ENCODE peak calls at places on chromosomes 7 and 10, in five cellular contexts. E is naive thymus-derived CD4-positive, alpha-beta T cell; I is HepG2; T is CD8-positive, alpha-beta T cell; D is fibroblast of pulmonary artery. J is an unnamed sample.

GRCh38 chr7:139595806-139596205 is 72.3 kb downstream of the CLEC2L start:
- DNase-seq in I (no peak), T (no peak), D (no peak), E (no peak), J (no peak)

GRCh38 chr7:46233585-46234329 is 312.7 kb upstream of the IGFBP3 start:
- DNase-seq in E (no peak), D (no peak), T (no peak), I (no peak), J (no peak)

GRCh38 chr10:43083764-43084163 is 6.9 kb downstream of the RET start:
- DNase-seq in T (no peak), D (no peak), E (no peak), I (no peak), J (peak; percentile 16)

GRCh38 chr7:12965767-12966166 is 278.3 kb downstream of the ARL4A start:
- DNase-seq in T (no peak), I (no peak), D (no peak), E (no peak), J (no peak)

GRCh38 chr10:21758239-21758638 is 224.2 kb downstream of the MLLT10 start:
- DNase-seq in T (no peak), D (no peak), I (no peak), E (no peak), J (no peak)

GRCh38 chr10:115056186-115056585 is 37.0 kb upstream of the ATRNL1 start:
- DNase-seq in I (no peak), T (no peak), D (no peak), E (no peak), J (no peak)

GRCh38 chr10:62740885-62741284 is 63.6 kb upstream of the ADO start:
- DNase-seq in T (no peak), D (no peak), E (no peak), I (no peak), J (no peak)

GRCh38 chr10:103535595-103535994 is 42.1 kb downstream of the NEURL1 start:
- DNase-seq in E (no peak), I (no peak), D (no peak), T (no peak), J (no peak)

GRCh38 chr7:42135728-42136127 is 101.3 kb downstream of the GLI3 start:
- DNase-seq in E (no peak), I (no peak), T (no peak), D (no peak), J (no peak)

GRCh38 chr10:1489801-1490200 is 247.5 kb downstream of the ADARB2 start:
- DNase-seq in T (no peak), D (no peak), I (no peak), E (no peak), J (no peak)

GRCh38 chr7:117132385-117133120 is 179.3 kb downstream of the ST7 start:
- DNase-seq in D (peak; percentile 86), T (no peak), E (no peak), I (no peak), J (no peak)

GRCh38 chr7:4791101-4791737 is 15.8 kb downstream of the AP5Z1 start:
- DNase-seq in E (no peak), I (no peak), T (no peak), D (no peak), J (no peak)

GRCh38 chr7:4791738-4792536 is 16.5 kb downstream of the AP5Z1 start:
- DNase-seq in D (peak; percentile 57), E (peak; percentile 84), T (peak; percentile 71), I (peak; percentile 23), J (peak; percentile 28)

GRCh38 chr7:4790516-4790991 is 15.1 kb downstream of the AP5Z1 start:
- DNase-seq in E (no peak), D (no peak), T (no peak), I (no peak), J (no peak)

GRCh38 chr7:4794591-4795350 is 19.3 kb downstream of the AP5Z1 start:
- DNase-seq in T (no peak), I (no peak), D (no peak), E (no peak), J (no peak)

GRCh38 chr7:4792537-4793126 is 17.2 kb downstream of the AP5Z1 start:
- DNase-seq in I (no peak), D (no peak), T (no peak), E (peak; percentile 48), J (no peak)
- H3K4me3 ChIP-seq in I (no peak overlapping the region), D (no peak overlapping the region), T (peak overlapping the region; percentile 59), E (peak overlapping the region; percentile 37), J (no peak overlapping the region)

GRCh38 chr10:59362184-59362966 is at the start of gene FAM13C:
- DNase-seq in D (peak; percentile 66), E (peak; percentile 8), T (no peak), I (peak; percentile 7), J (no peak)

GRCh38 chr10:59358576-59358975 is 3.8 kb downstream of the FAM13C start:
- DNase-seq in E (no peak), I (no peak), T (no peak), D (peak; percentile 8), J (no peak)

GRCh38 chr10:59362991-59363390 is 642 bp upstream of the FAM13C start:
- DNase-seq in D (peak; percentile 57), I (no peak), E (no peak), T (no peak), J (no peak)

GRCh38 chr10:59361659-59362183 is 628 bp downstream of the FAM13C start:
- DNase-seq in T (no peak), I (peak; percentile 4), E (no peak), D (peak; percentile 3), J (no peak)

DNA sequence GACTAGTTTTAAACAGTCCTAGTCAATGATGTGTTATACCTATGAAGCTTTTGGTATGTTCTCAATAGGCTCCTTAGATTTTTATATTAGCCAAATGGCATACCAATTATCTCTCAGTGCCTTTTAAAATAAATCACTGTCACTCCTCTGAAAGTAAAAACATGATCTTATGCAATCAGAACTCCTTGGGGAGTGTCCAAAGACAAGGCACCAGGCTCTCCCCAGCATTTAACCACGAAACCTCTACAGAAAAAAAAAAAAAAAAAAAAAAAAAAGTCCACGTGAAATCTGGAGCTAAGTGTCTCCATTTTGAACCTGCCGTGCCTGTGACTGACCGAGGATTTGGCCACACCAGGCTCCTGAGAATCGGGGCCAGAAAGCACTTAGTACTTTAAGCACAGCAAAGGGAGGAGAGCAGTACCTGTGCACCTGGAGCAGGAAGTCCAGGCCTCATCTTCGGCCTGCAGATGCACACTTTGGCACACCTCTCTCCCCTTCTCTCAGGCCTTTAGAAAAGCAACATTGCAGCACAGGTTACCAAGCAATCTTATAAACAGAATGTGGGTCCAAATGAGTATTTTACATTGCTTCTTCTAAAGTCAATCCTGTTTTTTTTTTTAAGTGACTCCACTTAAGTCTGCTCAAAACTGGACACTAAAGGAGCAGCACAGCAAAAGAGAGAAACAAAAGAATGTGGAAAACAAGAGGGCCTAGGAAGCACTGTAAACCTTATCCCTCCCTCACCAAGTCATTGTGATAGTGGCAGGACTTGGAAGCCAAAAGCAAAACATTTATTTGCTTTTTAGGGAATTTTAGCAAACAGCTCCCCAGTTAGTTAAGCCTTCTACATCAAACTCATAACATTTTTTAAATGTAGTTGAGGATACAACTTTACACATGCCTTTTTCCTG is 1.5 kb downstream of the FAM13C start:
- DNase-seq in D (peak; percentile 25), E (no peak), I (no peak), T (no peak), J (no peak)
- H3K4me3 ChIP-seq in D (peak overlapping the region; percentile 8), E (no peak overlapping the region), I (no peak overlapping the region), T (no peak overlapping the region), J (no peak overlapping the region)

GRCh38 chr10:126397640-126398382 is 9.5 kb upstream of the ADAM12 start:
- DNase-seq in D (peak; percentile 97), E (no peak), I (no peak), T (no peak), J (no peak)
- H3K4me3 ChIP-seq in D (no peak overlapping the region), E (no peak overlapping the region), I (no peak overlapping the region), T (no peak overlapping the region), J (no peak overlapping the region)

DNA sequence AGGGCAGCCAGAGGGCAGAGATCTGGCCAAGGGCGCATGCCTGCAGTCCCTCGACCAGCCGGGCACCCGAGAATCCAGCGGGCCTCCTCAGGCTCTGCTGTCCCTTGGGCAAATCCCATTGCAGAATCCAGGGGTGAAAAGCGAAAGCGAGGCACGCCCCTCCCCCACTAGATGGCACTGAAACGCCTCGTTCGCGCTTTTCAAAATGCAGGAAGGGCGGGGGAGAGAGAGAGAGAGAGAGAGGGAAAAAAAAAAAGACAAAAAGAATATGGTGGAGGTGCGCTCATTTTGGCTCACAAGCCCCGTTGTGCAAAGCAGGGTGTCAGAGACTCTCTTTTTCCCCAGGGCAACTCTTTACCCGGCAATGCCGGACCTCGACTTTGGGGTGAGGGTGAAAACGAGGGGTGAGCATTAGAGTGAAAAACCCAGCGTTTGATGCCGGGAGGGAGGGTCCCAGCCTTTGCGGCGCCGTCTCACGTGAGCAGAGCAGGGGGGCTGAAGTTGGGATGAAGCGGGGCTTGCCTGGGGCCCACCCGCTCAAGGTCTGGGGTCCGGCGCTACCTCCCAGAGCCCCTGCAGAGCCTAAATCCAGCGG is 2.5 kb upstream of the TMEM178B start:
- DNase-seq in T (peak; percentile 29), D (no peak), I (peak; percentile 7), E (peak; percentile 35), J (peak; percentile 60)
- H3K4me3 ChIP-seq in T (peak overlapping the region; percentile 47), D (peak overlapping the region; percentile 5), I (no peak overlapping the region), E (peak overlapping the region; percentile 42), J (peak overlapping the region; percentile 62)

GRCh38 chr7:17183630-17184328 is 114.7 kb upstream of the AHR start:
- DNase-seq in T (no peak), E (no peak), D (peak; percentile 7), I (no peak), J (no peak)

GRCh38 chr7:17186745-17187144 is 111.7 kb upstream of the AHR start:
- DNase-seq in D (no peak), E (no peak), I (no peak), T (no peak), J (no peak)

GRCh38 chr7:17181482-17181881 is 117.0 kb upstream of the AHR start:
- DNase-seq in T (no peak), D (no peak), I (no peak), E (no peak), J (no peak)

GRCh38 chr7:17185690-17186070 is 112.8 kb upstream of the AHR start:
- DNase-seq in E (no peak), T (no peak), I (no peak), D (peak; percentile 66), J (no peak)

DNA sequence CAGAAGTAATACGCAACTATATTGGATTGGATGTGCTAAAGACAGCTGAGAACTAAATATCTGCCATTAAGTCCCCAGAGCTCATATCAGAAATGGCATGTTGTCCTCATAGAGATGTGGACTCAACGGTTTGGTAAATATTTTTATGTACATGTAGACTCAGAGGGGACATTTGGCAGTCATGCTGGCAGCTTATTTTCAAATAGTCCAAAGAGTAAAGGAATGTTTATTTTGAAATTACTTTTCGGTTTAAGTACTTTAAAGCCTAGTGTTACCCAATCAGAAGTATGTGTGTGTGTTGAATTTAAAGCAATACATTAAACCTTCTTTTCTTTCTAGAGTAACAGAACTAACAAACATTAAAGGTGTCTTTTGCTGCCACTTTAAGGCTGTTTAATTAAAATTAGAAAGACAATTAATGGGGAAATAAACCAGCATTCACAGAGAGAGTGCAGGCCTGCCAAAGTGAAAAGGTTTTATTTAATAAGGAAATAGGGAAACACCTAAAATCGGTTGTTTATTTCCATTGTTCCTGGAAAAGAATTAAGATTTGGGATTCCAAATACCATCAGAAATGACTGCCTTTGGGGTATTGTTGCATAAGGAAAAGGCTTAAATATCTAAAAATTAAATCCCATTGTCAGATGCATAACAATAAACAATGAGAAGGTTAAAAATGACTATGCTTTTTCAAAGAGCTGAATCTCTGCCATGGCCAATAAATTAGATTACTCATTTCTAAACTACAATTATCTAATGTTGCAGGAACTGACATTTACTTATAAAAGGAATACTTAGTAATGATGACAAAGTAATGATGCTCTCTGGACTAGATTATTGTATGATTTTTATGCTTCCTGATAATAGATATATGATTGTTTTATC is 113.4 kb upstream of the AHR start:
- DNase-seq in I (peak; percentile 94), D (peak; percentile 11), E (no peak), T (no peak), J (no peak)
- H3K4me3 ChIP-seq in I (no peak overlapping the region), D (no peak overlapping the region), E (no peak overlapping the region), T (no peak overlapping the region), J (no peak overlapping the region)

GRCh38 chr7:39734605-39735004 is 111.2 kb downstream of the RALA start:
- DNase-seq in I (no peak), E (no peak), T (no peak), D (no peak), J (no peak)
- H3K4me3 ChIP-seq in I (no peak overlapping the region), E (no peak overlapping the region), T (no peak overlapping the region), D (no peak overlapping the region), J (no peak overlapping the region)